ENCODE peak calls at places on chromosomes 6 and 20, in five cellular contexts. M is stomach; Q is dorsolateral prefrontal cortex; D is uterus; A is CD8-positive, alpha-beta T cell. Y is an unnamed sample.

GRCh38 chr6:147214248-147215227 is 10.3 kb downstream of the STXBP5 start:
- DNase-seq in A (no peak), M (no peak), Q (no peak), D (no peak), Y (no peak)

GRCh38 chr6:111258615-111259088 is 171.3 kb downstream of the SLC16A10 start:
- DNase-seq in M (no peak), A (no peak), D (no peak), Q (no peak), Y (no peak)

GRCh38 chr20:53621482-53622246 is 28.0 kb upstream of the ZNF217 start:
- DNase-seq in Q (no peak), D (peak; percentile 80), A (no peak), M (peak; percentile 65), Y (no peak)

GRCh38 chr6:55892749-55893357 is 17.5 kb upstream of the BMP5 start:
- DNase-seq in M (no peak), Q (no peak), A (no peak), D (no peak), Y (no peak)

GRCh38 chr6:168641455-168641854 is 200.5 kb downstream of the SMOC2 start:
- DNase-seq in M (no peak), A (no peak), Q (no peak), D (no peak), Y (no peak)

GRCh38 chr6:119207973-119208725 is 129.7 kb upstream of the FAM184A start:
- DNase-seq in D (no peak), A (no peak), M (no peak), Q (no peak), Y (no peak)

GRCh38 chr6:121310495-121310894 is 23.8 kb downstream of the TBC1D32 start:
- DNase-seq in D (no peak), A (no peak), M (no peak), Q (no peak), Y (no peak)

GRCh38 chr6:2940010-2940850 is 31.1 kb downstream of the SERPINB6 start:
- DNase-seq in M (peak; percentile 25), Q (no peak), D (no peak), A (peak; percentile 73), Y (peak; percentile 90)

GRCh38 chr6:111481836-111482235 is 1.2 kb downstream of the REV3L start:
- DNase-seq in D (no peak), M (no peak), A (no peak), Q (no peak), Y (no peak)

GRCh38 chr6:106894978-106895702 is 79.4 kb downstream of the CD24 start:
- DNase-seq in M (peak; percentile 31), Q (no peak), A (no peak), D (no peak), Y (no peak)

GRCh38 chr6:56628105-56628504 is 14.6 kb downstream of the DST start:
- DNase-seq in M (no peak), Q (no peak), D (no peak), A (no peak), Y (no peak)

GRCh38 chr6:32046450-32047083 is 8.4 kb downstream of the CYP21A2 start:
- DNase-seq in A (no peak), Q (no peak), M (no peak), D (peak; percentile 65), Y (no peak)
- TF ChIP-seq CTCF in A (no peak), Q (no peak), M (no peak), D (no peak), Y (no peak)

DNA sequence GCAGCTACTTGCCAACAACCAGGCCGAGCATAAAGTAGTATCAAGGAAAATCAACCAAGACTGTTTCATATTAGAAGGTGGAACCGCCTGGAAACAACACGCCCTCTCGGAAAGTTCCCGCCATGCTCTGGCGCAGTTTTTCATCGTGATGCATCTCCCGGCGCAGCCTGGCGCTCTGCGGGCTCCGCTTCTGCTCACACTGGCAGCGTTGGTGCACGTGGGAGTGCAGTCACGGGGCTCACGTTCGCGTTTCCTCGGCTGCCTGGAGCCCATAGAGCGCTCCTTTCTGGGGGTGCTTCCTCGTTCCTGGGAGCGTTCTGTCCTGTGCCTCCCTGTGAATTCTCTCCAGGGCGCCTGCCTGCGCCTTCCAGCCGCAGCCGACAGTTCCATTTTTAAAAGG is 227.3 kb downstream of the TBXT start:
- DNase-seq in A (no peak), D (no peak), M (no peak), Q (no peak), Y (no peak)
- TF ChIP-seq CTCF in A (no peak), D (no peak), M (no peak), Q (no peak), Y (no peak)

DNA sequence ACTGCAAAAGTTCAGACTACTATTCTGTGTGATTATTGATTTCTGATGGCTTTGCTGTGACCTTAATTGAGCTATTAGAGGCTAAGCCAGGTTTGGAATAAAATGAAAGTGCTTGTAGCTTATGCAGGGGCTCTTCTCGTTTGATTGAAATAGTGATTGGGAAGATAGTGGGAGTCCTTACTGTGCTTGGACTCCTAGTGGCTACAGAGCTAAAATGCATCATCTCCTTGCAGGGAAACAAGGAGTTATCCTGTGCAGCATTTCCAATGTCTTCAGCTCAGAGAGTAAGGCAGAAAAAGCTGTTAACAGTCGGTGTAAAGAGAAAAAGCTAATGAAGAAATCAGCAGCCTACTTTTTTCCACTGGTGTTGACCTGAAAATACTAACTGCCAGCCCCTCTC is 173.5 kb downstream of the SLC35F1 start:
- DNase-seq in D (no peak), Q (no peak), M (no peak), A (no peak), Y (no peak)
- TF ChIP-seq CTCF in D (no peak), Q (peak; percentile 13), M (no peak), A (no peak), Y (no peak)

DNA sequence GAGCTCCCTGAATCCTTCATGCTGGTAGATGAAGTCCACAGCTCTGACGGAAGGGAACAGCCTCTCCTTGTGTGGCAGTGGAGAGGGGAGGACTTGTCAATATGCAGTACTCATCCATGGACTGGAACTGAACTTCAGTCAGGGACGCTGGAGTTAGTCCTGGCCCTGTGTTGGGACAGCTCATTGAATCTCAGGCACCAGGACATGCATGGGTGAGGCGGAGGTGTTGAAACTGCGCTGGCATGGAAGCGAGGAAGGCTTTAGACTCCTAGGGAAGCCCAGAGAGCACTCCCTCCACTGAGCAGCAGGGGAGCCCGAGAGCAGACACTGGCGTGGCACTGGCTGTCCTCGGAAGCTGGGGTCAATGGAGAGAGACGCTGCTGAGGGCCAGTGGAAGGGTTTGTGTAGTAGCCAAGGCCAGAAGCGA is 161.3 kb upstream of the GGTLC1 start:
- DNase-seq in M (no peak), A (no peak), Q (no peak), D (no peak), Y (no peak)
- TF ChIP-seq CTCF in M (no peak), A (no peak), Q (no peak), D (no peak), Y (no peak)

DNA sequence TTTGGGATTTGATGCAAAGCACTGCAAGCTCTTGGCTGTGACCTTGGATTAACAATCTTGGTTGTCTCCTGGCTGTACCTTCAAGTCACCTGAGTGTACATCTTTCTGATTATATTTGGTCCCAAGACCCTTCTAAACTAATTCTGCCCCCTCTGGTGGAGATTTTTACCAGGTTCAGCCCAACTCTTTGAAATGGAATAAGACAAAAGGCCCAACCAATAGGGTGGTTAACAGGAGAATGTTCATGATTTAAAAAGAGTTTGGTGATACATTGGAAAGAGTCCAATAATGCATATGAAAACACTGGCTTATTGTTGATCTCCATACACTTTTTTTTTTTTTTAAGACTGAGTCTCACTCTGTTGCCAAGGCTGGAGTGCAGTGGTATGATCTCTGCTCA is 77.5 kb upstream of the CD83 start:
- DNase-seq in D (no peak), A (no peak), Q (no peak), M (no peak), Y (no peak)
- TF ChIP-seq CTCF in D (no peak), A (no peak), Q (no peak), M (no peak), Y (no peak)

GRCh38 chr6:6057442-6058053 is 50.8 kb upstream of the NRN1 start:
- DNase-seq in D (no peak), M (no peak), Q (no peak), A (no peak), Y (peak; percentile 65)
- TF ChIP-seq CTCF in D (peak; percentile 61), M (peak; percentile 33), Q (peak; percentile 77), A (no peak), Y (peak; percentile 22)

GRCh38 chr20:16241911-16242310 is 331.3 kb downstream of the KIF16B start:
- DNase-seq in Q (peak; percentile 47), A (no peak), D (no peak), M (no peak), Y (no peak)
- TF ChIP-seq CTCF in Q (peak; percentile 17), A (no peak), D (no peak), M (no peak), Y (peak; percentile 16)

GRCh38 chr20:38173237-38174156 is 8.4 kb upstream of the TGM2 start:
- DNase-seq in M (peak; percentile 40), A (no peak), Q (peak; percentile 46), D (no peak), Y (no peak)
- TF ChIP-seq CTCF in M (no peak), A (no peak), Q (no peak), D (no peak), Y (no peak)

GRCh38 chr6:90471297-90471696 is 115.6 kb downstream of the MAP3K7 start:
- DNase-seq in M (no peak), A (no peak), D (no peak), Q (no peak), Y (no peak)

GRCh38 chr6:90469906-90470305 is 117.0 kb downstream of the MAP3K7 start:
- DNase-seq in M (no peak), D (no peak), A (no peak), Q (no peak), Y (no peak)

GRCh38 chr6:90468080-90468479 is 118.8 kb downstream of the MAP3K7 start:
- DNase-seq in A (no peak), Q (no peak), D (no peak), M (no peak), Y (no peak)

GRCh38 chr6:90467546-90467945 is 119.3 kb downstream of the MAP3K7 start:
- DNase-seq in M (no peak), D (no peak), A (no peak), Q (no peak), Y (no peak)

GRCh38 chr6:90468859-90469258 is 118.0 kb downstream of the MAP3K7 start:
- DNase-seq in A (no peak), Q (no peak), M (no peak), D (no peak), Y (no peak)
- TF ChIP-seq CTCF in A (no peak), Q (no peak), M (no peak), D (no peak), Y (no peak)

GRCh38 chr20:4918473-4918872 is 82.8 kb downstream of the SLC23A2 start:
- DNase-seq in A (no peak), Q (no peak), D (no peak), M (no peak), Y (no peak)

GRCh38 chr20:4920655-4921054 is 80.7 kb downstream of the SLC23A2 start:
- DNase-seq in D (no peak), A (no peak), M (no peak), Q (no peak), Y (no peak)

GRCh38 chr20:4919047-4919704 is 82.1 kb downstream of the SLC23A2 start:
- DNase-seq in D (no peak), Q (no peak), A (no peak), M (no peak), Y (no peak)

GRCh38 chr20:4920131-4920530 is 81.2 kb downstream of the SLC23A2 start:
- DNase-seq in Q (no peak), D (no peak), M (no peak), A (no peak), Y (no peak)

GRCh38 chr20:4916991-4917881 is 84.1 kb downstream of the SLC23A2 start:
- DNase-seq in M (peak; percentile 42), A (no peak), D (no peak), Q (no peak), Y (no peak)
- TF ChIP-seq CTCF in M (no peak), A (no peak), D (no peak), Q (no peak), Y (no peak)

Y was measured in GM20000.